ENCODE peak calls at places on chromosomes 11 and 22, in ten cellular contexts. F is tibial nerve; L is effector memory CD4-positive, alpha-beta T cell; C is cardiac muscle cell; J is substantia nigra; I is sigmoid colon; S is endothelial cell of umbilical vein; Q is left ventricle myocardium inferior; Y is A549; N is foreskin keratinocyte. X is an unnamed sample.

GRCh38 chr11:71988050-71988449 is 10.7 kb upstream of the IL18BP start:
- DNase-seq in F (no peak), L (no peak), C (no peak), J (no peak), I (peak), S (no peak), Q (no peak), Y (no peak), N (peak), X (peak)

GRCh38 chr11:9169595-9170295 is 78.3 kb upstream of the SCUBE2 start:
- DNase-seq in F (no peak), L (no peak), C (no peak), J (no peak), I (no peak), S (peak), Q (no peak), Y (no peak), N (no peak), X (no peak)

GRCh38 chr11:48107188-48107704 is 109.4 kb upstream of the OR4B1 start:
- DNase-seq in F (no peak), L (no peak), C (no peak), J (no peak), I (no peak), S (no peak), Q (no peak), Y (no peak), N (no peak), X (no peak)

GRCh38 chr22:37309221-37310074 is 27.1 kb downstream of the CYTH4 start:
- DNase-seq in F (no peak), L (peak), C (no peak), J (no peak), I (no peak), S (no peak), Q (no peak), Y (no peak), N (no peak), X (no peak)

GRCh38 chr22:35315141-35315854 is 15.6 kb downstream of the TOM1 start:
- DNase-seq in F (peak), L (no peak), C (no peak), J (no peak), I (peak), S (no peak), Q (peak), Y (no peak), N (no peak), X (no peak)

GRCh38 chr11:133925756-133926155 is 31.0 kb downstream of the IGSF9B start:
- DNase-seq in F (no peak), L (no peak), C (no peak), J (no peak), I (no peak), S (no peak), Q (no peak), Y (no peak), N (no peak), X (no peak)

GRCh38 chr11:1967641-1968225 is 20.6 kb downstream of the MRPL23 start:
- DNase-seq in F (no peak), L (no peak), C (no peak), J (no peak), I (peak), S (no peak), Q (no peak), Y (no peak), N (no peak), X (no peak)

GRCh38 chr11:70416881-70417280 is 18.6 kb downstream of the CTTN start:
- DNase-seq in F (no peak), L (no peak), C (no peak), J (no peak), I (no peak), S (no peak), Q (no peak), Y (no peak), N (no peak), X (no peak)

GRCh38 chr11:112176077-112176476 is 765 bp downstream of the BCO2 start:
- DNase-seq in F (no peak), L (no peak), C (peak), J (no peak), I (no peak), S (no peak), Q (no peak), Y (no peak), N (no peak), X (no peak)

GRCh38 chr11:90220391-90220790 is 2.5 kb downstream of the CHORDC1 start:
- DNase-seq in F (no peak), L (no peak), C (no peak), J (no peak), I (no peak), S (peak), Q (no peak), Y (peak), N (peak), X (peak)

GRCh38 chr22:23835773-23836144 is 3.0 kb downstream of the DERL3 start:
- DNase-seq in F (no peak), L (no peak), C (no peak), J (no peak), I (no peak), S (no peak), Q (peak), Y (no peak), N (no peak), X (no peak)

GRCh38 chr11:1162498-1163311 is 5.0 kb downstream of the MUC5AC start:
- DNase-seq in F (no peak), L (no peak), C (no peak), J (no peak), I (peak), S (no peak), Q (no peak), Y (no peak), N (no peak), X (no peak)

GRCh38 chr11:28727254-28727653 is 619.1 kb downstream of the METTL15 start:
- DNase-seq in F (no peak), L (no peak), C (no peak), J (no peak), I (no peak), S (peak), Q (no peak), Y (no peak), N (no peak), X (no peak)

GRCh38 chr11:2655834-2656622 is 43.8 kb downstream of the KCNQ1OT1 start:
- DNase-seq in F (no peak), L (no peak), C (no peak), J (no peak), I (no peak), S (no peak), Q (no peak), Y (no peak), N (no peak), X (peak)

GRCh38 chr11:2778630-2779498 is 79.1 kb upstream of the KCNQ1OT1 start:
- DNase-seq in F (peak), L (no peak), C (peak), J (peak), I (peak), S (peak), Q (peak), Y (peak), N (peak), X (peak)

GRCh38 chr11:106077609-106078517 is at the start of gene AASDHPPT:
- DNase-seq in F (peak), L (no peak), C (peak), J (no peak), I (no peak), S (peak), Q (no peak), Y (peak), N (peak), X (peak)

GRCh38 chr11:67400251-67400941 is 1.3 kb downstream of the PPP1CA start:
- DNase-seq in F (no peak), L (no peak), C (no peak), J (no peak), I (peak), S (no peak), Q (no peak), Y (no peak), N (no peak), X (no peak)

GRCh38 chr11:32573228-32573627 is 10.4 kb upstream of the EIF3M start:
- DNase-seq in F (no peak), L (no peak), C (no peak), J (no peak), I (no peak), S (no peak), Q (no peak), Y (no peak), N (no peak), X (no peak)

GRCh38 chr11:36162909-36163434 is 126.3 kb downstream of the COMMD9 start:
- DNase-seq in F (no peak), L (no peak), C (no peak), J (no peak), I (no peak), S (peak), Q (peak), Y (no peak), N (no peak), X (no peak)

GRCh38 chr11:101008961-101009684 is 120.5 kb downstream of the PGR start:
- DNase-seq in F (no peak), L (no peak), C (no peak), J (no peak), I (no peak), S (no peak), Q (no peak), Y (no peak), N (no peak), X (no peak)

GRCh38 chr11:45089845-45090499 is 56.5 kb upstream of the PRDM11 start:
- DNase-seq in F (no peak), L (no peak), C (no peak), J (no peak), I (no peak), S (no peak), Q (no peak), Y (no peak), N (peak), X (peak)

GRCh38 chr11:110069158-110069737 is 23.9 kb upstream of the ZC3H12C start:
- DNase-seq in F (no peak), L (no peak), C (peak), J (no peak), I (peak), S (peak), Q (peak), Y (no peak), N (peak), X (peak)

GRCh38 chr22:25742918-25743708 is 1.1 kb downstream of the MYO18B start:
- DNase-seq in F (no peak), L (no peak), C (no peak), J (no peak), I (no peak), S (no peak), Q (no peak), Y (no peak), N (no peak), X (no peak)

GRCh38 chr22:30309981-30310672 is 16.6 kb downstream of the TBC1D10A start:
- DNase-seq in F (no peak), L (no peak), C (no peak), J (no peak), I (peak), S (no peak), Q (no peak), Y (no peak), N (no peak), X (no peak)

GRCh38 chr22:32625985-32626384 is 151.4 kb downstream of the FBXO7 start:
- DNase-seq in F (no peak), L (no peak), C (no peak), J (no peak), I (no peak), S (no peak), Q (no peak), Y (no peak), N (no peak), X (no peak)

GRCh38 chr11:130737866-130738431 is 178.3 kb downstream of the SNX19 start:
- DNase-seq in F (no peak), L (no peak), C (peak), J (no peak), I (peak), S (peak), Q (peak), Y (no peak), N (no peak), X (peak)

GRCh38 chr22:25023879-25024278 is 71.4 kb downstream of the KIAA1671 start:
- DNase-seq in F (no peak), L (no peak), C (no peak), J (no peak), I (no peak), S (no peak), Q (no peak), Y (no peak), N (no peak), X (no peak)

GRCh38 chr11:86370922-86371614 is 3.6 kb upstream of the CCDC81 start:
- DNase-seq in F (no peak), L (no peak), C (no peak), J (no peak), I (no peak), S (peak), Q (no peak), Y (no peak), N (peak), X (peak)

GRCh38 chr11:74462009-74462408 is 5.3 kb downstream of the KCNE3 start:
- DNase-seq in F (peak), L (no peak), C (no peak), J (no peak), I (peak), S (no peak), Q (peak), Y (no peak), N (no peak), X (no peak)

GRCh38 chr11:19597194-19597593 is 115.4 kb upstream of the NAV2 start:
- DNase-seq in F (no peak), L (no peak), C (no peak), J (no peak), I (no peak), S (peak), Q (no peak), Y (no peak), N (peak), X (peak)

GRCh38 chr11:74543991-74544390 is 48.4 kb upstream of the POLD3 start:
- DNase-seq in F (no peak), L (no peak), C (no peak), J (no peak), I (no peak), S (no peak), Q (no peak), Y (no peak), N (peak), X (no peak)

GRCh38 chr22:38921126-38921525 is 36.3 kb upstream of the APOBEC3A start:
- DNase-seq in F (no peak), L (no peak), C (no peak), J (no peak), I (no peak), S (no peak), Q (peak), Y (no peak), N (peak), X (no peak)

GRCh38 chr11:47946682-47947575 is 33.4 kb upstream of the PTPRJ start:
- DNase-seq in F (peak), L (no peak), C (no peak), J (no peak), I (peak), S (peak), Q (peak), Y (peak), N (peak), X (peak)

GRCh38 chr22:22110548-22111266 is 128.1 kb upstream of the TOP3B start:
- DNase-seq in F (no peak), L (no peak), C (peak), J (no peak), I (no peak), S (peak), Q (no peak), Y (peak), N (peak), X (peak)

GRCh38 chr22:39148727-39149535 is 3.5 kb downstream of the CBX7 start:
- DNase-seq in F (peak), L (peak), C (no peak), J (no peak), I (peak), S (peak), Q (peak), Y (no peak), N (no peak), X (no peak)

GRCh38 chr22:23070418-23071162 is at the start of gene GNAZ:
- DNase-seq in F (no peak), L (no peak), C (peak), J (no peak), I (peak), S (no peak), Q (no peak), Y (no peak), N (no peak), X (no peak)

DNA sequence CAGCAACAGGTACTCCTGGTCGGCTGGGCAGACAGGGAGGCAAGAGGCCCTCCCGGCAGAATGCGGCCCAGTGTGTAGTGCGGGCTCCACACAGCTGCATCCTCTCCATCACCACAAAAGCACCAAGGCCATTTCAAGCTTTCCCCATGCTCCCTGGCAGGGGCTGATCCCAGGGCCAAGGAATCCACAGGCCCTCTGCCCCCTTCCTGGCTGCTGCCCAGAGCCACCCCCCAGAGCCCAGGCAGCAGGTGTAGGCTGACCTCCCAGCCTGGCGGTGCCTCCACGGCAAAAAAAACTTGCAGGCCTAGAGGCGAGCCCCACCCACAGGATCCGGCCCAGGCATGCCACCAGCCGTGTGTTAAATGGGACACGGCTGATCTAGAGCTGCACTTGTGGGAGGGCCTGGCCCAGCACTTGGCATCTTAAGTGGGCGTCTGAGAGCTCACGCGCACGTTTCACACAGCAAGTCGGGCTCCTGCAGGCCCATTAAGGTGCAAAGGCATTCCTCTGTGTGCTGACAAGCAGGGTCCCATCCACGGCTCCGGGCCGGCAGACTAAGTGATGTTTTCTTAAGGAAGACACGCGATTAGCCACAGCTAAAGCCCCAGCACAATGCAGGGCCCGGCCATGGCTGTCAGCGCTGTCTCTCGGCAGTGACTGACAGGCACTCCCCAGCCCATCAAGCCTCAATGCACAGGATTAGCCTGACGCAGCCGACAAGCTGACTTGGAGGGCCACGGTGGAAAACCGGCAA is 19.8 kb upstream of the GNB1L start:
- DNase-seq in F (peak), L (no peak), C (peak), J (no peak), I (peak), S (peak), Q (peak), Y (no peak), N (peak), X (no peak)
- H3K27ac ChIP-seq in F (peak), L (peak), C (peak), J (no peak), I (no peak), S (peak), Q (peak), Y (peak), N (no peak), X (no peak)

GRCh38 chr11:35158371-35159081 is 19.6 kb downstream of the CD44 start:
- DNase-seq in F (no peak), L (no peak), C (no peak), J (peak), I (peak), S (peak), Q (no peak), Y (no peak), N (peak), X (no peak)
- H3K27ac ChIP-seq in F (peak), L (peak), C (no peak), J (no peak), I (peak), S (no peak), Q (peak), Y (peak), N (no peak), X (no peak)

GRCh38 chr11:12508151-12508740 is 130.9 kb downstream of the PARVA start:
- DNase-seq in F (no peak), L (no peak), C (no peak), J (no peak), I (no peak), S (peak), Q (peak), Y (no peak), N (no peak), X (peak)
- H3K27ac ChIP-seq in F (peak), L (no peak), C (no peak), J (no peak), I (peak), S (no peak), Q (peak), Y (no peak), N (no peak), X (no peak)

DNA sequence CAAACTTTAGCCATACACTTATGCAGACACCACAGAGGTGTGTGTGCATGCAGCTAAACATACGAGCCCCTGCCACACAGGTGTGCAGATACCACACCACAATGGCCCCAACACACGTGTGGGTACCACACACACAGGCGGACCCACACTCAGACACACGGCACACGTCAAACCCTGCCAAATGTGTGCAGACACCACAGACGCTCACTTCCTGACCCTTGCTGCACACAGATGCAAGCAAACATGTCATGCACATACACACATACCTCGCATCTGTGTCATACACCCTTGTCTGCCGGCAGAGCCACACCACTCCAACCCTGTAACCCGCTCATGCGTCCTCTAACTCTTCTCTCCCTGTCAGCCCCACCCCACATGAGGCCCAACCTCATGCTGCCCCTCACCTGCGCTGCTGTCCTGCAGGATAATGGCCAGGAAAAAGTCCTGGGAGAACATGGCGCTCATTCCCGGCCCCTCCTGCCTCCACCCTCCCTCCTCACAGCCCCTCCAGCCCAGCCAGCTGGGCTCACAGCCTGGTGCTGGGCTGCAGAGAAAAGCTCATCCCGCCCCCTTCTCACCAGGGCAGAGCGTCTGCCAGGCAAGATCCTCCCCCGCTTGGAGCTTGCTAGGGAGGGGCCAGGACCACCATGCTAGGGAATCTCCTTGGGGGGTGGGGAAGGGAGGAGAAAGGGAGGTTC is 14.2 kb downstream of the SMPD1 start:
- DNase-seq in F (no peak), L (no peak), C (no peak), J (no peak), I (no peak), S (no peak), Q (no peak), Y (no peak), N (no peak), X (peak)
- H3K27ac ChIP-seq in F (peak), L (peak), C (no peak), J (peak), I (no peak), S (no peak), Q (no peak), Y (no peak), N (no peak), X (no peak)

GRCh38 chr11:117412176-117412575 is 84.5 kb downstream of the CEP164 start:
- DNase-seq in F (no peak), L (no peak), C (no peak), J (no peak), I (peak), S (no peak), Q (no peak), Y (no peak), N (no peak), X (no peak)

GRCh38 chr11:117410861-117411725 is 83.4 kb downstream of the CEP164 start:
- DNase-seq in F (no peak), L (no peak), C (no peak), J (no peak), I (peak), S (no peak), Q (no peak), Y (no peak), N (no peak), X (no peak)

GRCh38 chr11:117412653-117413275 is 85.1 kb downstream of the CEP164 start:
- DNase-seq in F (no peak), L (no peak), C (no peak), J (no peak), I (peak), S (no peak), Q (no peak), Y (no peak), N (no peak), X (no peak)

GRCh38 chr11:117410238-117410637 is 82.6 kb downstream of the CEP164 start:
- DNase-seq in F (no peak), L (no peak), C (no peak), J (no peak), I (no peak), S (no peak), Q (no peak), Y (no peak), N (no peak), X (no peak)

GRCh38 chr11:117411736-117412135 is 84.1 kb downstream of the CEP164 start:
- DNase-seq in F (no peak), L (no peak), C (no peak), J (no peak), I (peak), S (no peak), Q (no peak), Y (no peak), N (no peak), X (no peak)
- H3K27ac ChIP-seq in F (no peak), L (no peak), C (no peak), J (no peak), I (no peak), S (no peak), Q (no peak), Y (no peak), N (no peak), X (no peak)

GRCh38 chr11:61334434-61335354 is 1.7 kb downstream of the TKFC start:
- DNase-seq in F (no peak), L (no peak), C (no peak), J (no peak), I (peak), S (no peak), Q (no peak), Y (no peak), N (no peak), X (peak)
- H3K27ac ChIP-seq in F (no peak), L (peak), C (no peak), J (no peak), I (peak), S (no peak), Q (peak), Y (peak), N (no peak), X (no peak)

DNA sequence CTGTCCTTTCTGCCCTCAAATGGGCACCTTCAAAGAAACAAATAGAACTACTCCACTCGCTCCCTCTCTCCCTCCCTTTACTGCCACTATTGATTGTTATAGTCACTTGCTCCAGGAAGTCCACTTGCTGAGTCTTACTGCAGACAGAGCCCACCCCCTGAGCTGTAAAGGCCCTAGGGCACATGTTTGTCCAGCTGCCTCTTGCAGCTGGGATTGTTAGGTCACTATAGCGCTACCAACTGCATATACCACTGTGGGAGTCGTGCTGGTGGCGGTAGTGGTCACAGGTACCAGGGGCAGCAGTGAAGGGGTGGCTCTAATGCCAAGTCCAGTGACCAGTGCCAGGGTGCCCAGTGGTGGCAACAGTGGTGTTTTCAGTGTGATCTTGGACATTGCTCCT is 4.4 kb upstream of the SREBF2 start:
- DNase-seq in F (no peak), L (no peak), C (no peak), J (no peak), I (no peak), S (no peak), Q (no peak), Y (no peak), N (no peak), X (no peak)
- H3K27ac ChIP-seq in F (no peak), L (no peak), C (peak), J (peak), I (no peak), S (no peak), Q (no peak), Y (no peak), N (no peak), X (no peak)

X was measured in brain microvascular endothelial cell.